ENCODE peak calls at places on chromosomes 4 and X, in seven cellular contexts. T is PC-3, M is mucosa of descending colon, R is heart right ventricle, Z is NB4, I is brain microvascular endothelial cell, W is left ventricle myocardium inferior. Y is an unnamed sample.

GRCh38 chr4:182764137-182764536 is 153.0 kb downstream of the DCTD start:
- DNase-seq in Z (no peak), W (no peak), M (no peak), R (no peak), I (no peak), T (peak; percentile 49), Y (no peak)

GRCh38 chr4:66791686-66792085 is 753.6 kb downstream of the CENPC start:
- DNase-seq in R (no peak), Z (no peak), W (no peak), M (no peak), I (no peak), T (no peak), Y (no peak)

GRCh38 chrX:16039834-16040233 is 83.5 kb upstream of the GRPR start:
- DNase-seq in I (no peak), R (no peak), M (no peak), W (no peak), T (no peak), Z (no peak), Y (no peak)

GRCh38 chr4:46930866-46931265 is 21.8 kb upstream of the COX7B2 start:
- DNase-seq in T (no peak), R (no peak), I (no peak), Z (no peak), W (no peak), M (no peak), Y (no peak)

GRCh38 chrX:15206306-15206705 is 63.6 kb downstream of the ASB9 start:
- DNase-seq in Z (no peak), R (no peak), W (no peak), I (no peak), T (no peak), M (peak; percentile 12), Y (no peak)

GRCh38 chrX:149205937-149206336 is 299.2 kb downstream of the IDS start:
- DNase-seq in Z (no peak), W (no peak), I (no peak), R (no peak), T (no peak), M (no peak), Y (no peak)

GRCh38 chr4:129146639-129147038 is 50.7 kb downstream of the C4orf33 start:
- DNase-seq in I (no peak), M (no peak), R (no peak), T (no peak), Z (no peak), W (no peak), Y (no peak)

GRCh38 chr4:8081621-8082516 is 76.7 kb downstream of the ABLIM2 start:
- DNase-seq in M (no peak), W (no peak), Z (no peak), T (no peak), I (no peak), R (no peak), Y (no peak)

GRCh38 chrX:39577206-39577605 is 520.6 kb downstream of the BCOR start:
- DNase-seq in M (no peak), R (no peak), Z (no peak), T (peak; percentile 39), W (no peak), I (no peak), Y (no peak)
- H3K4me3 ChIP-seq in M (no peak overlapping the region), R (no peak overlapping the region), Z (no peak overlapping the region), T (no peak overlapping the region), W (no peak overlapping the region), I (no peak overlapping the region), Y (no peak overlapping the region)

GRCh38 chrX:132375941-132376340 is 112.9 kb downstream of the MBNL3 start:
- DNase-seq in T (peak; percentile 29), M (no peak), W (no peak), Z (no peak), I (no peak), R (no peak), Y (no peak)
- H3K4me3 ChIP-seq in T (no peak overlapping the region), M (no peak overlapping the region), W (no peak overlapping the region), Z (no peak overlapping the region), I (no peak overlapping the region), R (no peak overlapping the region), Y (no peak overlapping the region)

GRCh38 chr4:153259679-153260078 is 55.4 kb downstream of the TRIM2 start:
- DNase-seq in W (no peak), T (no peak), M (no peak), Z (no peak), R (no peak), I (no peak), Y (no peak)

GRCh38 chr4:153260152-153260551 is 55.9 kb downstream of the TRIM2 start:
- DNase-seq in W (no peak), T (no peak), M (no peak), I (no peak), Z (no peak), R (no peak), Y (no peak)

GRCh38 chr4:153261431-153261830 is 57.2 kb downstream of the TRIM2 start:
- DNase-seq in W (no peak), I (no peak), Z (no peak), R (no peak), T (no peak), M (no peak), Y (no peak)

GRCh38 chr4:153261922-153262321 is 57.7 kb downstream of the TRIM2 start:
- DNase-seq in Z (no peak), I (no peak), W (no peak), R (no peak), T (no peak), M (no peak), Y (no peak)

DNA sequence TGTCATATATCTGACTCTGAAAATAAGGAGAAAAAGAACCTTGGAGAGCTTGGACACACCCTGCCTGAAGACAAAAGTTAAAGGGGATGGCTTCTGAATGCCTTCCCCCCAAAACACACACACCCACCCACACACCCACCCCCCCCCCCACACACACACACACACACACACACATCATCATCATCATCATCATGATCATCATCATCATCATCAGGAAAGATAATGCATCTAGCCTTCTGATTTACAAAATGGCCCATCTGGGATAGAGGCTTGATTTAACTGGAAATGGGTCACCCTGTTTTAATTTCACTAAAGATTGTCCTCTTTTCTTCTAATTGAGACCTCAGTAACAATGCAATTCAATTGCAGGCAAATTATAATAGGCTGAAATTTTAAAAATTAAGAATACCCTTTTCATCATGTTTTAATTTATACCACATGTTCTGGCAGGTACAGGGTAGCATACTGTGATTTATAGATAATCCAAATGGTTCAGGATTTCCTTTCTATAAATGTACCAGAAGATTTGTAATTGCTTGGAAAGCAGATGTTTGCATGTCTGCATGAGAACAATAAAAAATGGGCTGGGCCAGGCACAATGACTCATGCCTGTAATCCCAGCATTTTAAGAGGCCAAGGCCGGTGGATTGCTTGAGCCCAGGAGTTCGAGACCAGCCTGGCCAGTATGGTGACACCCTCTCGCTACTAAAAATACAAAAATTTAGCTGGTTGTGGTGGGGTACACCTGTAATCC is 56.5 kb downstream of the TRIM2 start:
- DNase-seq in M (peak; percentile 61), T (no peak), R (no peak), W (no peak), I (no peak), Z (no peak), Y (no peak)
- H3K4me3 ChIP-seq in M (no peak overlapping the region), T (no peak overlapping the region), R (no peak overlapping the region), W (no peak overlapping the region), I (no peak overlapping the region), Z (no peak overlapping the region), Y (no peak overlapping the region)

GRCh38 chr4:133149932-133150642 is 993 bp downstream of the PCDH10 start:
- DNase-seq in Z (no peak), T (no peak), W (no peak), I (no peak), R (no peak), M (no peak), Y (no peak)
- H3K4me3 ChIP-seq in Z (no peak overlapping the region), T (peak overlapping the region; percentile 72), W (peak overlapping the region; percentile 62), I (peak overlapping the region; percentile 71), R (peak overlapping the region; percentile 22), M (no peak overlapping the region), Y (peak overlapping the region; percentile 44)

DNA sequence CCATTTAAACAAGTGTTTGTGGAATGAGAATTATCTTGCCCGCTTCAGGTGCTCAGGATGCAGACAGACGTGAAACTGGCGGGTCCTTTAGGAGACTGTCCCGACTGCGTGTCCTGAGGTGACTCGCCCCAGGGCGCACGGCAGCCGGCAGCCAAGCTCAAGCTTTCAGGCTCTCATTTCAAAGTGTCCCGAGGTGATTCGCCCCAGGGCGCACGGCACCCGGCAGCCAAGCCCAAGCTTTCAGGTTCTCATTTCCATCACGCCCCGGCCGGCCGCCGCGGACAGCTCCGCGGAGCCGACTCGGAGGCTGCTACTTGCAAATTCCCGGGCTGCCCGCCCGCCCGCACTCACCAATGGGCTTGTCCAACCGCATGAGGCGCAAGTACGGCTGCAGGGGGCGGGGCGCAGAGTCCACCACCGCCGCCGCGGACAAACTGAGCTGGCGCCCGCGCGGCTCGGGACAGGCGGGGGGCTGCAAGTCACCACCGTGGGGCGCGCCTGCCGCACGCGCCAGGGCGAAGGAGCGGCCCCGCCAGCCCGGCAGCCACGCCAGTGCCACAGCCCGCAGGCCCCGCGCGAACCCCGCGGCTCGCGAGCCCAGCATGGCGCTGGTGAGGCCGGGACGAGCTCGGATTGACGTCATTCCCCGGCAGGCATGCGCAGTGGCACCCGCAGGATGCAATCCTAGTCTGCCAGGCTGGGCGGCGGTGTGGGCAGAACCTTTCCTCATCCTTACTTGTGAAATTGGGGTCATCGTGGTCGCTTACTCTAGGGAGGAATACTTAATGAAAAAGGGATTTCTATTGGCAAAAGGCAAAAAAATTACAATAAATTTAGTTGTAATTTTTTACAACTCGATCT is at the start of gene COQ2:
- DNase-seq in I (peak; percentile 93), Z (peak; percentile 96), T (peak; percentile 87), W (peak; percentile 96), M (peak; percentile 97), R (peak; percentile 97), Y (peak; percentile 41)
- H3K4me3 ChIP-seq in I (peak within 1 kb of the TSS; percentile 70), Z (peak within 1 kb of the TSS; percentile 84), T (peak within 1 kb of the TSS; percentile 91), W (peak within 1 kb of the TSS; percentile 81), M (peak within 1 kb of the TSS; percentile 50), R (peak within 1 kb of the TSS; percentile 55), Y (peak within 1 kb of the TSS; percentile 75)

GRCh38 chrX:142233400-142233799 is 28.3 kb upstream of the MAGEC2 start:
- DNase-seq in Z (no peak), T (no peak), W (no peak), R (no peak), M (no peak), I (no peak), Y (no peak)
- H3K4me3 ChIP-seq in Z (no peak overlapping the region), T (no peak overlapping the region), W (no peak overlapping the region), R (no peak overlapping the region), M (no peak overlapping the region), I (no peak overlapping the region), Y (no peak overlapping the region)

DNA sequence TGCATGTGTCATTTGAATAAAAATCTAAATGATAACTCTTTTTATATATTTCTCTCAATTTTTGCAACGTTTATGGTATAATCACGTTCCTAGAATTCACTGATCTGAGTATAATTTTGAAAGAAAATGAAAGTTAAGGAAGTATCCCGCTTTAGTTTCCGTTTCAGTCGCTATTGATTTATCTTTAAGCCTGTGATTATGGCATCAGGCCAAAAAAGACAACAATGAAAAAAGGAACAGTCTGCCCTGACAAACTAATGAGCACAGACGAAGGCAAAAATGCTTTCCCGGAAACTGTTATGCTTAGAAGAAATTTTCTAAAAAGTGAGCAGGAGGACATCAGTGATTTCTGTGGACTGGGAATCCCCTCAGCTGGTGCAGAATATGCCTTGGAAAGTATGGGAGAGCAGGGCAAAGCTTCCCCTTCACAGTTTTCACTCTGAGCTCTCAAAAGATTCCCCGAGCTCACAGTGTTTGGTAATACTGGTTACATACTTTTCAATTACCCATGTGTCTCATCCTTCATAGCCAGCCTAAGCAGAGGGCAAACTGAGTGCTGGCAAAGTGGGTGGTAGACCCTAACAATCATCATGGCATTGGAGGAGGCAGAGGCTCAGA is 5.1 kb upstream of the CXCL10 start:
- DNase-seq in I (no peak), M (peak; percentile 13), R (no peak), T (no peak), W (no peak), Z (no peak), Y (no peak)
- H3K4me3 ChIP-seq in I (peak overlapping the region; percentile 35), M (no peak overlapping the region), R (peak overlapping the region; percentile 4), T (no peak overlapping the region), W (peak overlapping the region; percentile 48), Z (no peak overlapping the region), Y (peak overlapping the region; percentile 39)

Y was measured in epithelial cell of proximal tubule.